ENCODE peak calls at places on chromosome 11, in eight cellular contexts. V is left ventricle myocardium inferior, D is OCI-LY7, E is psoas muscle, J is Peyer's patch, Y is ovary, Z is heart right ventricle, B is RWPE2. L is an unnamed sample. For H3K4me1 and H3K36me3, the result is how much of the 10 kb centered on the place peaks cover.

GRCh38 chr11:130390071-130390758 is 38.2 kb downstream of the ADAMTS8 start:
- DNase-seq in Y (no peak), B (no peak), Z (no peak), E (no peak), V (no peak), J (no peak), D (peak), L (no peak)

GRCh38 chr11:19560156-19560555 is 152.5 kb upstream of the NAV2 start:
- DNase-seq in Z (no peak), J (no peak), Y (no peak), B (no peak), D (no peak), E (no peak), V (no peak), L (no peak)

GRCh38 chr11:65316311-65316978 is 1.8 kb downstream of the CDC42EP2 start:
- DNase-seq in E (peak), B (no peak), V (peak), Y (no peak), J (no peak), Z (peak), D (no peak), L (no peak)

GRCh38 chr11:104968365-104968855 is at the start of gene CASP4:
- DNase-seq in Z (no peak), E (no peak), Y (peak), V (no peak), B (no peak), J (peak), D (peak), L (no peak)

GRCh38 chr11:124736738-124737137 is 3.0 kb upstream of the NRGN start:
- DNase-seq in Z (no peak), V (no peak), Y (no peak), B (no peak), J (no peak), E (no peak), D (no peak), L (no peak)

GRCh38 chr11:69787457-69787856 is 12.3 kb upstream of the FGF4 start:
- DNase-seq in E (no peak), Z (no peak), V (no peak), B (no peak), Y (no peak), J (no peak), D (no peak), L (no peak)

GRCh38 chr11:85626496-85626895 is 648 bp downstream of the DLG2 start:
- DNase-seq in V (no peak), J (no peak), D (no peak), Y (no peak), Z (no peak), E (no peak), B (no peak), L (no peak)

GRCh38 chr11:126793596-126793995 is 207.0 kb downstream of the KIRREL3 start:
- DNase-seq in E (no peak), D (no peak), Y (no peak), J (no peak), Z (no peak), B (no peak), V (no peak), L (no peak)

GRCh38 chr11:73344191-73344607 is 32.0 kb upstream of the RELT start:
- DNase-seq in V (peak), B (no peak), D (no peak), E (no peak), Y (no peak), Z (peak), J (no peak), L (no peak)

GRCh38 chr11:7610393-7610792 is 62.9 kb downstream of the CYB5R2 start:
- DNase-seq in V (no peak), Z (no peak), D (no peak), B (no peak), J (no peak), E (no peak), Y (no peak), L (no peak)

GRCh38 chr11:19084661-19085315 is 24.3 kb upstream of the MRGPRX2 start:
- DNase-seq in Y (no peak), B (no peak), V (no peak), E (no peak), D (no peak), Z (no peak), J (no peak), L (no peak)

GRCh38 chr11:36566407-36567053 is 1.3 kb upstream of the RAG1 start:
- DNase-seq in B (no peak), E (no peak), V (no peak), D (no peak), J (no peak), Y (no peak), Z (no peak), L (no peak)

GRCh38 chr11:61814242-61814957 is 2.4 kb downstream of the FADS1 start:
- DNase-seq in E (no peak), D (no peak), J (no peak), Y (no peak), B (no peak), Z (no peak), V (no peak), L (no peak)

DNA sequence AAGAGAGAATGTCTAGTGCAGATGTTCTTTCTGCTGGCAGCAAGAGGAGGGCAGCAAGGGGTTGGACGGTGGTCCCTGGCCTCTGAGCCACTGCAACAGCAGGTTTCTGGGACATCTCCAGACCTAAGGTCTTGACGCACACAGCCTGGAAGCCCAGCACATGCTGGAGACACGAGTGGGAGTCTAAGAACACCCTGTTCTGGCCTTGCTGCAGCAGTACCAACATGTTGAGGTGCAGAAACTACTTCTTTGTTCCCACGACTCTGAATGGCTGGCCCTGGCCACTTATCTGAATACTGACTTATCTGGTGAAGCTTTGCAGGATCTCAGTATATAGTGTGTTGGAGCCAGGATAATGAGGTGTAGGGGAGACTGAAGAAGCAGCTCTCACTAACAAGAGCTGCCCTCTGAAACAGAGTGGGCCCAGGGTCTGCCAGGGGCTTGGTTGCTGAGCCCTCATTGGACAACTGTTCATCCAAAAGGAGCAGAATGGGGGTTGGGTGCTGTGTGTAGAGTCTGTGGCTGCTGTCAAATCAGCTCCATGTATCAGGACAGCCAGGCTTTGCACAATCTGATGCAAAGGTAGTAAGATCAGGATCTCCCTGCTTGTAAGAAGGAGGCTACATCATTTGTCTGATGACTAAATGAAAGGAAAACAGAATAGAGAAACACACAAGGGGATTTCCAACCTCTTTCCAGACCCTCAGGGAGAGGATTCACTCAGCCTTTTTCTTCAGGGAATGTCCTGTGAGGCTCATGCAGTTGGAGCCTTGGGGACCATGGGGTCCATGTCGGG is 7.0 kb downstream of the MICAL2 start:
- DNase-seq in V (no peak), E (no peak), Y (peak), D (no peak), B (no peak), J (no peak), Z (no peak), L (no peak)
- H3K4me1 ChIP-seq in V (half or more), E (under half), Y (under half), D (under half), B (half or more), J (under half), Z (half or more), L (under half)

DNA sequence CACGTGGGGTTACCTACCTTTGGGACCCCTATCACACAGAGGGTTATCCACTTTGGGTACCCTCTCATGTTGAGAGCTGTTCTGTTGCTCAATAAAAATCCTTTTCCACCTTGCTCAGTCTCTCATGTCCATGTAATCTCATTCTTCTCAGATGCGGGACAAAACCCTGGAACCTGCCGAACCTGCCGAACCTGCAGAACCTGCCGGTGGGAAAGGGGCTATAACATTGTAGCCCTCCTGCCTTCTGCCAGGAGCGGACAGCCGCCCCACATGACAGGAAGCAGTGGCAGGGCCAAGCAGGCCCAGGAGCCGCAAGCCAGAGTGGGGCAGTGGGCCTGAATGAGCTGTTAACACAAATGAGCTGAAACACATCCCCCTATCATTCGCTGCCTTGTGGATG is 18.1 kb downstream of the NPAT start:
- DNase-seq in Y (no peak), Z (no peak), B (no peak), J (no peak), D (no peak), V (no peak), E (no peak), L (no peak)
- H3K36me3 ChIP-seq in Y (under half), Z (under half), B (half or more), J (under half), D (half or more), V (under half), E (under half), L (under half)

DNA sequence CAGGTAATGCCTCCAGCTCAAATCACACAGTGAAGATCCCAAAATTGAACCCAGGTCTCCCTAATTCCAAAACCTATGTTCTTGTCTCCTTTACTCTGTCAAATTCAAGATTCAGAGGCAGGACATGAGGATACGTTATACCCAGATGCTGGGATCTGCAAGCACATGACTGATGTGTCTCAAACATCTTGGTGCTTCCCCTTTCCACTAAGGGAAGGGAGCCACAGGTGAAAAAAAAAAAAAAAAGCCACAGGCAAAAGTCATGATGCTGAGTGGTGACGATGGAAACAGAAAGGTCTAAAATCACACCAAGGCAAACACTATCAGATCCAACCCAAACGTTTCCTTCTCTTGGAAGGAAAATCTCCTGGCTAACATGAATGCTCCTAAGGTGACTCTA is 24.0 kb downstream of the ABTB2 start:
- DNase-seq in B (no peak), V (no peak), Y (no peak), D (no peak), E (no peak), Z (no peak), J (no peak), L (no peak)
- H3K4me3 ChIP-seq in B (no peak), V (no peak), Y (no peak), D (no peak), E (no peak), Z (no peak), J (no peak), L (no peak)

DNA sequence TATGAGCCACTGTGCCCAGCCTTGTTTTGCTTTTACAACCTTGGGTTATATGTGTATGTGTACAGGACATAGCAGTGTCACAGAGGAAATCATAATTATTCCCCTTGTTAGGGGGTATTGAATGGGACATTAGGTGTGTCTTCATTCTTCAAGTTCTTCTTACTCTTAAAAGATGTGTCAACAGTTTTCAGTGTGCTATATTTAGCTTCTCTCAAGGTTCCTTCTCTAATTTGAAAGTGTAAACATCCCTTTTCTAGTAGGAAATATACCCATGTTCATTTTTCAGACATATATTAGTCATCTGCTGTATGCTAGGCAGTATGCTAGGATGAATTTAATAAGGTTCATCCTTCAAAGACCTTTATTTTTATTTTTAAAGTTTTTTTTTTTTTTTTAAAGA is 17.1 kb downstream of the PCF11 start:
- DNase-seq in Y (no peak), J (no peak), E (no peak), B (no peak), Z (no peak), V (no peak), D (no peak), L (no peak)
- H3K4me1 ChIP-seq in Y (under half), J (under half), E (half or more), B (under half), Z (half or more), V (half or more), D (half or more), L (half or more)